ENCODE peak calls at places on chromosomes 1 and 21, in seven cellular contexts. S, U, A, X, B, I and Z are unnamed samples.
A peak's percentile ranks its signal among the peaks of the same experiment; 100 is the strongest.

GRCh38 chr1:223531742-223532341 is 133.7 kb downstream of the CAPN8 start:
- DNase-seq in U (peak; percentile 67), A (no peak), I (peak; percentile 59), X (peak; percentile 43), B (peak; percentile 53), S (peak; percentile 51), Z (peak; percentile 82)

GRCh38 chr1:234000557-234001081 is 96.1 kb downstream of the SLC35F3 start:
- DNase-seq in I (no peak), U (no peak), A (peak; percentile 70), X (no peak), S (no peak), B (no peak), Z (no peak)

GRCh38 chr1:194004146-194004545 is 817.7 kb upstream of the B3GALT2 start:
- DNase-seq in I (no peak), A (no peak), S (no peak), U (no peak), B (no peak), X (no peak), Z (no peak)

GRCh38 chr21:34886554-34887385 is 162.3 kb downstream of the RUNX1 start:
- DNase-seq in U (peak; percentile 46), S (no peak), A (peak; percentile 79), I (peak; percentile 46), X (peak; percentile 36), B (peak; percentile 40), Z (no peak)

GRCh38 chr1:205792946-205793673 is 17.8 kb upstream of the RAB29 start:
- DNase-seq in S (no peak), I (no peak), A (no peak), B (no peak), U (no peak), X (no peak), Z (no peak)

GRCh38 chr1:59833991-59834390 is 19.2 kb downstream of the HOOK1 start:
- DNase-seq in X (no peak), I (no peak), U (no peak), A (no peak), B (no peak), S (no peak), Z (no peak)

GRCh38 chr1:185532853-185533252 is 201.3 kb upstream of the HMCN1 start:
- DNase-seq in S (no peak), B (no peak), A (no peak), I (no peak), U (no peak), X (no peak), Z (no peak)

GRCh38 chr1:5254131-5254725 is 599.8 kb downstream of the AJAP1 start:
- DNase-seq in I (no peak), U (no peak), B (no peak), S (no peak), A (peak; percentile 60), X (no peak), Z (no peak)

GRCh38 chr1:213988639-213989070 is 882 bp downstream of the PROX1 start:
- DNase-seq in A (peak; percentile 70), X (no peak), I (no peak), S (peak; percentile 66), B (peak; percentile 32), U (no peak), Z (no peak)

GRCh38 chr1:202728951-202729350 is 18.7 kb upstream of the SYT2 start:
- DNase-seq in S (no peak), A (no peak), U (no peak), B (no peak), I (no peak), X (no peak), Z (no peak)

GRCh38 chr1:223180803-223181321 is 37.8 kb upstream of the TLR5 start:
- DNase-seq in X (no peak), U (no peak), S (no peak), A (no peak), I (no peak), B (no peak), Z (no peak)

GRCh38 chr1:60984066-60984799 is 98.1 kb upstream of the NFIA start:
- DNase-seq in A (no peak), S (no peak), B (peak; percentile 63), X (no peak), I (peak; percentile 45), U (peak; percentile 48), Z (no peak)

GRCh38 chr1:147600119-147601111 is 59.1 kb downstream of the BCL9 start:
- DNase-seq in A (no peak), I (peak; percentile 22), X (peak; percentile 43), B (no peak), S (no peak), U (no peak), Z (peak; percentile 29)